ENCODE peak calls at places on chromosomes 6 and 20, in four cellular contexts. One of them, this sample, is unnamed.

GRCh38 chr6:14804001-14804401 is 441.9 kb upstream of the JARID2 start:
- DNase-seq in CD8-positive, alpha-beta memory T cell: no peak
- DNase-seq in hypothalamus: no peak
- DNase-seq in HuH-7: no peak
- DNase-seq in this sample: no peak

GRCh38 chr20:49507741-49508434 is 25.4 kb upstream of the KCNB1 start:
- DNase-seq in CD8-positive, alpha-beta memory T cell: no peak
- DNase-seq in hypothalamus: no peak
- DNase-seq in HuH-7: no peak
- DNase-seq in this sample: no peak

GRCh38 chr6:21831531-21832291 is 238.2 kb downstream of the SOX4 start:
- DNase-seq in CD8-positive, alpha-beta memory T cell: no peak
- DNase-seq in hypothalamus: no peak
- DNase-seq in HuH-7: no peak
- DNase-seq in this sample: no peak

GRCh38 chr6:29924731-29925130 is 17.6 kb upstream of the HLA-A start:
- DNase-seq in CD8-positive, alpha-beta memory T cell: no peak
- DNase-seq in hypothalamus: no peak
- DNase-seq in HuH-7: no peak
- DNase-seq in this sample: no peak

GRCh38 chr6:20800653-20801052 is 266.4 kb downstream of the CDKAL1 start:
- DNase-seq in CD8-positive, alpha-beta memory T cell: no peak
- DNase-seq in hypothalamus: no peak
- DNase-seq in HuH-7: no peak
- DNase-seq in this sample: no peak

GRCh38 chr6:89353118-89353556 is 615 bp upstream of the UBE2J1 start:
- DNase-seq in CD8-positive, alpha-beta memory T cell: no peak
- DNase-seq in hypothalamus: no peak
- DNase-seq in HuH-7: no peak
- DNase-seq in this sample: no peak

GRCh38 chr20:16388731-16389130 is 184.5 kb downstream of the KIF16B start:
- DNase-seq in CD8-positive, alpha-beta memory T cell: no peak
- DNase-seq in hypothalamus: no peak
- DNase-seq in HuH-7: no peak
- DNase-seq in this sample: no peak

GRCh38 chr6:142671791-142672190 is 273.2 kb downstream of the HIVEP2 start:
- DNase-seq in CD8-positive, alpha-beta memory T cell: no peak
- DNase-seq in hypothalamus: no peak
- DNase-seq in HuH-7: no peak
- DNase-seq in this sample: no peak

GRCh38 chr6:163652328-163652727 is 237.8 kb downstream of the QKI start:
- DNase-seq in CD8-positive, alpha-beta memory T cell: no peak
- DNase-seq in hypothalamus: no peak
- DNase-seq in HuH-7: no peak
- DNase-seq in this sample: no peak

GRCh38 chr20:57030611-57031600 is 235.5 kb downstream of the BMP7 start:
- DNase-seq in CD8-positive, alpha-beta memory T cell: no peak
- DNase-seq in hypothalamus: no peak
- DNase-seq in HuH-7: no peak
- DNase-seq in this sample: no peak

GRCh38 chr6:134805163-134805562 is 144.7 kb downstream of the ALDH8A1 start:
- DNase-seq in CD8-positive, alpha-beta memory T cell: no peak
- DNase-seq in hypothalamus: no peak
- DNase-seq in HuH-7: no peak
- DNase-seq in this sample: no peak

GRCh38 chr6:151722342-151722741 is 85.1 kb upstream of the ESR1 start:
- DNase-seq in CD8-positive, alpha-beta memory T cell: no peak
- DNase-seq in hypothalamus: no peak
- DNase-seq in HuH-7: no peak
- DNase-seq in this sample: no peak

GRCh38 chr6:49003348-49003747 is 459.7 kb downstream of the MMUT start:
- DNase-seq in CD8-positive, alpha-beta memory T cell: no peak
- DNase-seq in hypothalamus: no peak
- DNase-seq in HuH-7: no peak
- DNase-seq in this sample: no peak

GRCh38 chr6:14217728-14218637 is 100.4 kb downstream of the CD83 start:
- DNase-seq in CD8-positive, alpha-beta memory T cell: no peak
- DNase-seq in hypothalamus: no peak
- DNase-seq in HuH-7: no peak
- DNase-seq in this sample: no peak

GRCh38 chr20:42788707-42789106 is 401.0 kb downstream of the PTPRT start:
- DNase-seq in CD8-positive, alpha-beta memory T cell: no peak
- DNase-seq in hypothalamus: no peak
- DNase-seq in HuH-7: no peak
- DNase-seq in this sample: no peak

GRCh38 chr6:7311920-7312615 is 931 bp downstream of the SSR1 start:
- DNase-seq in CD8-positive, alpha-beta memory T cell: no peak
- DNase-seq in hypothalamus: peak
- DNase-seq in HuH-7: no peak
- DNase-seq in this sample: no peak

GRCh38 chr6:2979819-2980464 is 8.6 kb upstream of the SERPINB6 start:
- DNase-seq in CD8-positive, alpha-beta memory T cell: no peak
- DNase-seq in hypothalamus: no peak
- DNase-seq in HuH-7: no peak
- DNase-seq in this sample: no peak

GRCh38 chr20:11591965-11592364 is 325.7 kb upstream of the BTBD3 start:
- DNase-seq in CD8-positive, alpha-beta memory T cell: no peak
- DNase-seq in hypothalamus: no peak
- DNase-seq in HuH-7: no peak
- DNase-seq in this sample: no peak

GRCh38 chr20:12171927-12172581 is 254.4 kb downstream of the BTBD3 start:
- DNase-seq in CD8-positive, alpha-beta memory T cell: no peak
- DNase-seq in hypothalamus: no peak
- DNase-seq in HuH-7: no peak
- DNase-seq in this sample: no peak

GRCh38 chr6:17431581-17431980 is 38.2 kb downstream of the CAP2 start:
- DNase-seq in CD8-positive, alpha-beta memory T cell: no peak
- DNase-seq in hypothalamus: no peak
- DNase-seq in HuH-7: no peak
- DNase-seq in this sample: no peak

GRCh38 chr6:107822154-107823046 is 1.7 kb downstream of the SCML4 start:
- DNase-seq in CD8-positive, alpha-beta memory T cell: peak
- DNase-seq in hypothalamus: no peak
- DNase-seq in HuH-7: no peak
- DNase-seq in this sample: no peak

This sample was measured in nucleus accumbens.